ENCODE peak calls at places on chromosomes 1 and 21, in four cellular contexts. T is A549, Z is K562, A is HepG2. G is an unnamed sample.

GRCh38 chr1:1402081-1402900 is 3.2 kb upstream of the CCNL2 start:
- DNase-seq in T (peak; percentile 71), Z (no peak), A (peak; percentile 52), G (peak; percentile 60)

GRCh38 chr1:4637616-4638346 is 16.6 kb upstream of the AJAP1 start:
- DNase-seq in T (no peak), Z (no peak), A (no peak), G (no peak)

GRCh38 chr1:165114022-165114888 is 242.3 kb downstream of the LMX1A start:
- DNase-seq in T (peak; percentile 59), Z (peak; percentile 43), A (peak; percentile 35), G (peak; percentile 30)

GRCh38 chr1:23699280-23700179 is 7.9 kb downstream of the RPL11 start:
- DNase-seq in T (no peak), Z (no peak), A (no peak), G (no peak)

GRCh38 chr1:14103878-14104430 is 404.0 kb downstream of the PRDM2 start:
- DNase-seq in T (no peak), Z (no peak), A (no peak), G (no peak)

GRCh38 chr1:8460132-8460544 is 142.2 kb downstream of the SLC45A1 start:
- DNase-seq in T (no peak), Z (no peak), A (no peak), G (no peak)

GRCh38 chr1:200131551-200132125 is 104.1 kb downstream of the NR5A2 start:
- DNase-seq in T (peak; percentile 89), Z (no peak), A (peak; percentile 19), G (peak; percentile 36)

GRCh38 chr21:36703123-36703522 is 4.2 kb downstream of the SIM2 start:
- DNase-seq in T (no peak), Z (no peak), A (no peak), G (no peak)

GRCh38 chr1:29123871-29124365 is at the start of gene TMEM200B:
- DNase-seq in T (no peak), Z (no peak), A (no peak), G (no peak)

GRCh38 chr1:11279630-11280029 is 6.6 kb downstream of the UBIAD1 start:
- DNase-seq in T (no peak), Z (no peak), A (no peak), G (no peak)

GRCh38 chr1:4690951-4691675 is 36.7 kb downstream of the AJAP1 start:
- DNase-seq in T (no peak), Z (no peak), A (no peak), G (no peak)

GRCh38 chr1:71422221-71422620 is 341.4 kb upstream of the ZRANB2 start:
- DNase-seq in T (no peak), Z (no peak), A (no peak), G (no peak)

GRCh38 chr1:226945106-226945857 is 5.2 kb downstream of the COQ8A start:
- DNase-seq in T (no peak), Z (no peak), A (peak; percentile 85), G (no peak)

GRCh38 chr1:33298623-33299277 is 22.1 kb downstream of the A3GALT2 start:
- DNase-seq in T (peak; percentile 60), Z (peak; percentile 86), A (peak; percentile 54), G (peak; percentile 52)

GRCh38 chr1:178798232-178798861 is 72.5 kb downstream of the ANGPTL1 start:
- DNase-seq in T (no peak), Z (no peak), A (no peak), G (no peak)

GRCh38 chr21:42469272-42469671 is 26.8 kb downstream of the RSPH1 start:
- DNase-seq in T (no peak), Z (no peak), A (peak; percentile 16), G (no peak)

GRCh38 chr1:51516639-51517158 is 2.4 kb downstream of the EPS15 start:
- DNase-seq in T (no peak), Z (no peak), A (no peak), G (peak; percentile 13)

GRCh38 chr1:85484264-85484663 is 19.3 kb upstream of the DDAH1 start:
- DNase-seq in T (no peak), Z (no peak), A (no peak), G (no peak)

GRCh38 chr1:11281518-11282331 is 8.7 kb downstream of the UBIAD1 start:
- DNase-seq in T (no peak), Z (no peak), A (no peak), G (peak; percentile 98)

GRCh38 chr1:96569288-96569687 is 152.3 kb upstream of the PTBP2 start:
- DNase-seq in T (no peak), Z (no peak), A (no peak), G (no peak)

GRCh38 chr21:42829954-42830353 is 49.4 kb downstream of the WDR4 start:
- DNase-seq in T (no peak), Z (no peak), A (no peak), G (no peak)

GRCh38 chr1:100322436-100323211 is 29.7 kb upstream of the CDC14A start:
- DNase-seq in T (peak; percentile 54), Z (no peak), A (peak; percentile 52), G (peak; percentile 31)
- TF ChIP-seq MAZ in T (no peak), Z (no peak), A (no peak), G (no peak)

DNA sequence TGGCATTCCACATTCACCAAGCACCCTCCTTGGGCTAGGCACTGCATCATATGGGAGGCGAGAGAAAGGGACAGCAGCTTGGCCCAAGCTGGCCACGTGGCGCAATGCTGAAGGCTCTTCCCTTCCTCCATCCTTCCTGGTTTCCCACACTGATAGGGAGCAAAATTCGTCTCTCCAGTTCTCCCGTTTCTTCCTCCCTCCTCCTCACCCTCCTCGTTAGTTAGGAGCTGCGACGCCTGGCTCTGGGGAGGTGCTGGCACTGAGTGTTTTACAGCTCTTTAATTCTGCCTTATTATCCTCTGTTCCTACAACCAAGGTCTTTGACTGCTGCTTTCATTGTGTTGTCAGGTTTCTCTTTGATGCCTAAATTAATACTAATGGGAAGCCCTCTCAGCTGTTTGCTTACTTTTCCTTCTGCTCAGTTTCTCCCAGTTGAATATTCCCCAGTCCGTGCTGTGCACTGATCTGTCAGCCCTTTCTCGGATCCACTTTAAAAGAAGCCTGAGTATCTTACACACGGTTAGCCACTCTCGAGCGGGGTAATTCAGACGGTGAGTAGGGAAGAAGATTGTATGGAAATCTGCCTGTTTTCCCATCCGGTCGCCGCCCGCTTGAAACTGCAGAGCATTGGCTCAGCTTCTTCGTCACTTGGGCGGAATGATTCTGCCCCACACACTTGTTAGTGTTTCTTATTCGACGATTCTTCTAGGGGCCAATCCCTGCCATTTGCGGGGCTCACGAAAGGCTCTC is 56.2 kb upstream of the SMYD2 start:
- DNase-seq in T (no peak), Z (no peak), A (no peak), G (peak; percentile 41)
- TF ChIP-seq MAZ in T (no peak), Z (no peak), A (no peak), G (no peak)

DNA sequence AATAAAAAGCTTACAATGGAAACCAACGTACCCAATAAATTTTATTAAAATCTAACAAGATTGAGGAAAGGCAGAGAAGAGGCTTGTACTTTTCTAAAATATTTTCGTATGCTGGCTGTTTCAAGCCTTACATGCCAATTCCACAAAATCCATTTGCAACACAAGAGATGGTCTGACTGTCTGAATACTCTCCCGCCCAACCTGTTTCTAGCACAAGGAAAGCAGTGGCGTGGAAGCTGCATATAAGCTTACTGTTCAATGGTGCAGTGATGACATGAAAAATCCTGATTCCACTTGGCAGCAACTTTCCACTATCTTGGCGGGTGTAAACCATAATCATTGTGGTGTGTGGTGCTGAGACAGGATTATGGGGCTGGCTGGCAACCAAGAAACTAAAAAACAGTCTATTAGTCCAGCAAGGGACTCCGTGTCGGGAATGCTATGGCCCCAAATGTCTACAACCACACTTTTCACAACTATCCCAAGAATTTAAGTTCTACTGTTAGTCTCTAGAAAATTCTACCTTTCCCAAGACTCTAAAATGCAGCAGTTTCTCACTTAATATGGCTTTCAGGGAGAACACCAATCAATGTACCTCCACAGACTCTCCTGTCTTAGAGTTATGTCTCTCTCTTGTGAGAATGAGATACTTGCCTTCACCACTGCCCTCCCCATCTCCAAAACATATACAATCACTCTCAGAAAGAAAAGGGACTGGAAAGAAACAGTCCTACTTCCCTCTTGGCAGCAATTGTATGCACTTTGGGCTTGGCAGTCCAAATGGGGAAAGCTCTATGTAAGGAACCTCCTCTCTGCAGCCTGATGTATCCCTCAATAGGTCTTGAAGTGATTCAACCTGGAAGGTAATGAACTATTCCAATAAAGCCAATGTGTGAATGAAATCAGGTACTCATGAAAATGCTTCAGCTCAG is 9.5 kb downstream of the COLGALT2 start:
- DNase-seq in T (no peak), Z (no peak), A (no peak), G (no peak)
- TF ChIP-seq MAZ in T (no peak), Z (peak; percentile 15), A (no peak), G (no peak)

GRCh38 chr1:219670426-219671149 is 57.7 kb upstream of the ZC3H11B start:
- DNase-seq in T (no peak), Z (no peak), A (no peak), G (no peak)

GRCh38 chr1:219681876-219682275 is 69.0 kb upstream of the ZC3H11B start:
- DNase-seq in T (no peak), Z (no peak), A (no peak), G (no peak)

GRCh38 chr1:219676012-219676770 is 63.3 kb upstream of the ZC3H11B start:
- DNase-seq in T (no peak), Z (no peak), A (no peak), G (peak; percentile 41)
- TF ChIP-seq MAZ in T (no peak), Z (no peak), A (no peak), G (no peak)

DNA sequence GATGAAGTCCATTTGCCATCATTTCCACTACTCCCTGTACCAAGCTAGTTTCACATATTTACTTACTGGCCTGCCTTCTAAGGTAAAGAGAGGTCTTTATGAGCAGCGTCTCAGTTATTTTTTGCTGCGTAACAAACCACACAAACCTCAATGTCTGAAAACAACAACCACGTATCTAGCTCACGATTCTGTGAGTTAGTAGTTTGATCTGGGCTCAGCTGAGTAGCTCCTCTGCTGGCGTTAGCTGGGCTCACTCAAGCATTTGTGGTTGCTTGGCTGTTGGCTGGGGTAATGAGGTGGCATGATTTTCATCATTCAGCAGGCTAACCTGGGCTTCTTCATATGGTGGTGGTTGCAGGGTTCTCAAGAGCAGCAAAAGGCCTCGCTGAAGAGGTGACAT is 225.4 kb downstream of the FOXD2 start:
- DNase-seq in T (no peak), Z (no peak), A (no peak), G (no peak)
- TF ChIP-seq MAZ in T (no peak), Z (no peak), A (no peak), G (no peak)

DNA sequence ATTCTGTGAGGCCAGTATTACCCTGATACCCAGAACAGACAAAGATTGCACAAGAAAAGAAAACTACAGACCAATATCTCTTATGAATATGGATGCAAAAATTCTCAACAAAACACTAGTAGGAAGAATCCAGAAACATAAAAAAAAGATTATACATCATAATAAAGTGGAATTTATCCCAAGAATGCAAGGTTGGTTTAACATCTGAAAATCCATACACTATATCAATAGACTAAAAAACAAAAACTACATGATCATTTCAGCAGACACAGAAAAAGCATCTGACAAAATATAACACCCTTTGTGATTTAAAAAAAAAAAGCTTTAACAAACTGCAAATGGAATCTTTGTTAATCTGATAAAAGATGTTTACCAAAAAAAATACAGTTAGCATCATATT is 12.2 kb upstream of the MPL start:
- DNase-seq in T (no peak), Z (no peak), A (no peak), G (no peak)
- TF ChIP-seq MAZ in T (no peak), Z (no peak), A (no peak), G (no peak)

G was measured in IMR-90.